ENCODE peak calls at places on chromosomes 11 and 22, in four cellular contexts. One of them, this sample, is unnamed.

GRCh38 chr11:35014352-35014751 is 97.9 kb downstream of the PDHX start:
- DNase-seq in GM12878: no peak
- DNase-seq in K562: no peak
- DNase-seq in HL-60: no peak
- DNase-seq in this sample: no peak

GRCh38 chr11:130071211-130071712 is 1.6 kb downstream of the APLP2 start:
- DNase-seq in K562: peak
- DNase-seq in GM12878: no peak
- DNase-seq in HL-60: no peak
- DNase-seq in this sample: no peak

GRCh38 chr11:117143390-117143789 is 697 bp upstream of the PAFAH1B2 start:
- DNase-seq in K562: peak
- DNase-seq in GM12878: no peak
- DNase-seq in HL-60: no peak
- DNase-seq in this sample: no peak

GRCh38 chr11:93458286-93458685 is 84.9 kb downstream of the SMCO4 start:
- DNase-seq in K562: no peak
- DNase-seq in GM12878: no peak
- DNase-seq in HL-60: no peak
- DNase-seq in this sample: no peak

GRCh38 chr11:67270256-67271211 is 4.3 kb downstream of the GRK2 start:
- DNase-seq in GM12878: no peak
- DNase-seq in HL-60: peak
- DNase-seq in K562: no peak
- DNase-seq in this sample: no peak

GRCh38 chr22:49885881-49886280 is 32.2 kb downstream of the ZBED4 start:
- DNase-seq in GM12878: no peak
- DNase-seq in HL-60: no peak
- DNase-seq in K562: no peak
- DNase-seq in this sample: no peak

GRCh38 chr11:102295045-102295444 is 22.2 kb upstream of the BIRC3 start:
- DNase-seq in K562: no peak
- DNase-seq in HL-60: no peak
- DNase-seq in GM12878: no peak
- DNase-seq in this sample: no peak

GRCh38 chr22:24337894-24338645 is 67.4 kb downstream of the SPECC1L start:
- DNase-seq in HL-60: no peak
- DNase-seq in K562: no peak
- DNase-seq in GM12878: no peak
- DNase-seq in this sample: no peak

GRCh38 chr11:56783448-56784041 is 35.0 kb upstream of the OR9G4 start:
- DNase-seq in K562: peak
- DNase-seq in GM12878: no peak
- DNase-seq in HL-60: peak
- DNase-seq in this sample: no peak

GRCh38 chr22:42214625-42215415 is 55.6 kb downstream of the TCF20 start:
- DNase-seq in HL-60: no peak
- DNase-seq in GM12878: no peak
- DNase-seq in K562: no peak
- DNase-seq in this sample: no peak

GRCh38 chr22:19606332-19607197 is 82.4 kb upstream of the CLDN5 start:
- DNase-seq in HL-60: no peak
- DNase-seq in K562: no peak
- DNase-seq in GM12878: no peak
- DNase-seq in this sample: no peak

GRCh38 chr22:50184541-50185383 is 951 bp upstream of the TRABD start:
- DNase-seq in GM12878: no peak
- DNase-seq in HL-60: no peak
- DNase-seq in K562: no peak
- DNase-seq in this sample: no peak

GRCh38 chr22:31291403-31291715 is 929 bp downstream of the PIK3IP1 start:
- DNase-seq in GM12878: no peak
- DNase-seq in HL-60: no peak
- DNase-seq in K562: no peak
- DNase-seq in this sample: no peak

GRCh38 chr11:46119352-46120216 is 1.7 kb downstream of the PHF21A start:
- DNase-seq in HL-60: peak
- DNase-seq in GM12878: no peak
- DNase-seq in K562: peak
- DNase-seq in this sample: no peak

GRCh38 chr11:107177106-107177477 is 158.8 kb upstream of the GUCY1A2 start:
- DNase-seq in HL-60: no peak
- DNase-seq in K562: no peak
- DNase-seq in GM12878: no peak
- DNase-seq in this sample: no peak

GRCh38 chr22:39493759-39494158 is 8.3 kb upstream of the MIEF1 start:
- DNase-seq in HL-60: no peak
- DNase-seq in GM12878: no peak
- DNase-seq in K562: no peak
- DNase-seq in this sample: no peak

GRCh38 chr11:10750838-10751580 is at the start of gene CTR9:
- DNase-seq in GM12878: peak
- DNase-seq in HL-60: peak
- DNase-seq in K562: peak
- DNase-seq in this sample: peak

GRCh38 chr11:35235944-35236666 is 97.1 kb downstream of the CD44 start:
- DNase-seq in HL-60: no peak
- DNase-seq in GM12878: no peak
- DNase-seq in K562: no peak
- DNase-seq in this sample: no peak

GRCh38 chr22:37777122-37777687 is 30.5 kb upstream of the GCAT start:
- DNase-seq in GM12878: peak
- DNase-seq in K562: peak
- DNase-seq in HL-60: no peak
- DNase-seq in this sample: peak

GRCh38 chr11:71188886-71189767 is 63.2 kb downstream of the SHANK2 start:
- DNase-seq in HL-60: no peak
- DNase-seq in GM12878: no peak
- DNase-seq in K562: no peak
- DNase-seq in this sample: no peak

GRCh38 chr22:41237036-41237706 is 3.6 kb downstream of the CHADL start:
- DNase-seq in GM12878: no peak
- DNase-seq in HL-60: no peak
- DNase-seq in K562: no peak
- DNase-seq in this sample: no peak

DNA sequence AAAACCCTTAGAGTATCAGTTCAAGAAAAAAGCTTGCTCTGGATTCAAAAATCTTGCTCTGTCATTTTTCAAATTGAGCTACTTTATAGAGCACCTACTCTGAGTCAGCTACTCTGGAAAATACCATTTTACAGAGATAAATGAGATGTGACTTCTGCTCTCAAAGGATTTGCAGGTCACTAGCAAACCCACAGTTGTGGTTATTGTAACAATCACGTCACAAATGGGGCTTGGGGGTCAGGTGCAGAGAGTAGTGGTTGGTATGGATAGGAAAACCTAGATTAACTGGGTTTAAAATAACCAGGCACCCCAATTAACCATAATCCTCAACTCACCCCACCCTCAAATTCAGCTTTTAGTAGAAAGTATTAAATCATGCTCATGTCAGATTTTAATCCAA is 52.3 kb downstream of the MSANTD4 start:
- DNase-seq in GM12878: no peak
- DNase-seq in HL-60: no peak
- DNase-seq in K562: no peak
- DNase-seq in this sample: no peak
- TF ChIP-seq SPI1 in GM12878: no peak
- TF ChIP-seq SPI1 in HL-60: no peak
- TF ChIP-seq SPI1 in K562: no peak
- TF ChIP-seq SPI1 in this sample: no peak

DNA sequence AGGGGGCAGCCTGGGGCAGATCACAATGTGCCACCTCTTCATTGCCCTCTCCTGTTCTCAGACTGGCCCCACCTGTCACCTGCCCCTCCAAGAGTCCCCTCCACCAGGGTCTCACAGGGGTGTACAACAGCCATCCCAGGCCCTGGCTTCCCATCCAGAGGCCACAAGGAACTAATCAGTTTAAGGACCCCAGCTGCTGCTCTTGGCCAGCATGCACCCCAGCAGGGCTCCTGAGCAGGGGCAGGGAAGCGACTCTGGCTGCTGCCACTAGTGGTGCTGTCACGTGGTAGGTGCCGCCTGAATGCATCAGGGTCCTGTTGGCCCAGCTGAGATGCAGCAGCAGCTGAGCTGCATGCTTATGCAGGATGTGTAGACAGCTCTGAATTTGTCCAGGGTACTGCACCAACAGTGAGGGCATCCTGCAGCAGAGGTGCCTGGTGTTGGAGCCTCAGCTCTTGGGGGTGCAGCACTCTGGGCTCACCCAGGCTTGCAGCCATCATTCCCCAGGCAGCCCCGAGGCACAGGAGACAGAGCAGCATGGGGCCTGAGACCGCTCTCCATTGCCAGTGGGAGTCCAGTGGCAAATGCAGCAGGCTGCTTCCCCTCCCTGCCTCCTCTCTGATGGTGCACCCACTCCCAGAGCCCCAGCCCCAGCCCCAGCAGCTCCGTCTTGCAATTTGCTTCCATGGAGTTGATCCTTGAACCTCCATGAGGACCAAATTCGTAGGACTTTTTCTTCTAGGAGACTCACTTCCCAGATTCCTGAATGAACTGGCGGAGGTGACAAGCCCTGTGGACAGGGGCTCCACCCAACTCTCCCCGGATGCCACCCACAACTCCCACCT is 98.6 kb downstream of the MPPED1 start:
- DNase-seq in GM12878: no peak
- DNase-seq in K562: no peak
- DNase-seq in HL-60: no peak
- DNase-seq in this sample: no peak
- TF ChIP-seq POLR2AphosphoS5 in GM12878: no peak
- TF ChIP-seq POLR2AphosphoS5 in K562: no peak
- TF ChIP-seq POLR2AphosphoS5 in HL-60: no peak
- TF ChIP-seq POLR2AphosphoS5 in this sample: no peak

GRCh38 chr11:75272391-75272790 is 31.8 kb downstream of the TPBGL start:
- DNase-seq in K562: no peak
- DNase-seq in GM12878: no peak
- DNase-seq in HL-60: no peak
- DNase-seq in this sample: no peak

GRCh38 chr11:75271730-75272129 is 31.2 kb downstream of the TPBGL start:
- DNase-seq in K562: no peak
- DNase-seq in GM12878: no peak
- DNase-seq in HL-60: no peak
- DNase-seq in this sample: no peak

GRCh38 chr11:75269367-75269660 is 28.7 kb downstream of the TPBGL start:
- DNase-seq in K562: no peak
- DNase-seq in HL-60: no peak
- DNase-seq in GM12878: no peak
- DNase-seq in this sample: no peak

GRCh38 chr11:75269896-75270295 is 29.3 kb downstream of the TPBGL start:
- DNase-seq in GM12878: no peak
- DNase-seq in HL-60: no peak
- DNase-seq in K562: no peak
- DNase-seq in this sample: no peak

GRCh38 chr11:75270896-75271415 is 30.4 kb downstream of the TPBGL start:
- DNase-seq in K562: no peak
- DNase-seq in HL-60: no peak
- DNase-seq in GM12878: no peak
- DNase-seq in this sample: no peak
- TF ChIP-seq SPI1 in K562: no peak
- TF ChIP-seq SPI1 in HL-60: no peak
- TF ChIP-seq SPI1 in GM12878: no peak
- TF ChIP-seq SPI1 in this sample: no peak

GRCh38 chr11:124470516-124471231 is 25.2 kb upstream of the OR8B8 start:
- DNase-seq in GM12878: no peak
- DNase-seq in K562: no peak
- DNase-seq in HL-60: no peak
- DNase-seq in this sample: no peak
- TF ChIP-seq POLR2AphosphoS5 in GM12878: no peak
- TF ChIP-seq POLR2AphosphoS5 in K562: no peak
- TF ChIP-seq POLR2AphosphoS5 in HL-60: no peak
- TF ChIP-seq POLR2AphosphoS5 in this sample: no peak

DNA sequence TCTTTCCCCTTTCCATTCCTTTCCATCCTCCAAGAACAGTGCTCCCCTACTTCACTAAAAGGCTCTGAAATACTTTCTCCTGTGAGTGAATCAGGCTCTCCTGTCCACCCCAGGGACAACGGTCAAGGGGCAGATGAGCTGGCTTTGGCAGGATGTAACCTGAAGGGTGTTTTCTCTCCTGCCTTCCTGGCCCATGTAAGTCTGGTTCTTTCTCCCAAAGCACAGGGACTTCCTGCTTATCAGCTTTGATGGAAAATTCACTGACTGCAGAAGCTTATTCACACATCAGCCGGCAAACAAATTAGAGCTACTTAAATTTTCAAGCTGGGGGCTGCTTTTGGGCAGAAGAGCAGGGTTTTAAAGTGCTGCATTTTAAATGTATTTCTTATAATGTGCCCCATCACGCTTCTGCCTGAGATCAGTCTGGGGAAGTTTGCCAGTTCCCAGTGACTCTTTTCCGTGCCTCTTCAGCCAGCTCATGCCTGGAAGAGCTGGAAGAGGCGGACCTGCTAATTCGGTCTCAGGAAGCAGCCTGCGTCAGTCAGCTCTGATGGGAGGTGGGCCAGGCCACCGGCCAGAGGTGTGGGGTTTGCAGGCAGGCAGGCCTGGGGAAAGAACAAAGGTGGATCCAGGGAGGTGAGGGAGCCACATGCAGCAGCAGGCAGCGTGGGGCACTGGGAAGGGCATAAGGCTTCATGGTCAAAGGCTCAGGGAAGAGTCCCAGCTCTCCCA is 140.3 kb upstream of the TBCEL start:
- DNase-seq in HL-60: no peak
- DNase-seq in GM12878: no peak
- DNase-seq in K562: no peak
- DNase-seq in this sample: no peak
- TF ChIP-seq SPI1 in HL-60: no peak
- TF ChIP-seq SPI1 in GM12878: no peak
- TF ChIP-seq SPI1 in K562: no peak
- TF ChIP-seq SPI1 in this sample: no peak

DNA sequence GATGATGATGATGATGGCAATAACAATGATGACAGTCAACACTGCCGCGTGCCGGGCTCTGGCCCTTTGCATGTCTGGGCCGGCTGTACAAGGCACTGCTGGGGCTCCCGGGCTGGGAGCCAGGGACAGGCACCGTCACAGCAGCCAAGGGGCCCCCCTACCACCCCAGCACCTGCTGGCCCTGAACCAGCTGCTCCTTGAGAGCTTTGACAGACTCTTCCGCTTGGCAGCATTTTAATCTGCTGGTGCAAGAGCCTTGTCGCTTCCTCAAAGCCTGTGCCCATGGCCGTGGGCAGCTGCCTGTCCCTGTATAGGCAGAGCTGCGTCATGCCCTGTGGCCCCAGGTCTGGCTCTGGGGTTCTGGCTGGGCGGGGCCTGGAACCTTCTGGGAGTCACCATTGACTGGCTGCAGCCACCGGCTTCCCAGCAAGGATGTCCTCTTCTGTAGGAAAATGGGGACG is 12.9 kb upstream of the MUC6 start:
- DNase-seq in GM12878: no peak
- DNase-seq in HL-60: no peak
- DNase-seq in K562: no peak
- DNase-seq in this sample: no peak
- TF ChIP-seq POLR2AphosphoS5 in GM12878: no peak
- TF ChIP-seq POLR2AphosphoS5 in HL-60: no peak
- TF ChIP-seq POLR2AphosphoS5 in K562: no peak
- TF ChIP-seq POLR2AphosphoS5 in this sample: no peak